ENCODE peak calls at places on chromosomes 2 and 18, in four cellular contexts. M, Q, F and U are unnamed samples.

GRCh38 chr18:13565228-13565627 is 161.1 kb downstream of the FAM210A start:
- DNase-seq in M (no peak), Q (no peak), F (no peak), U (no peak)

GRCh38 chr2:191500566-191501389 is 177.2 kb upstream of the NABP1 start:
- DNase-seq in M (no peak), Q (no peak), F (no peak), U (no peak)

GRCh38 chr2:100641115-100641415 is 78.3 kb downstream of the PDCL3 start:
- DNase-seq in M (no peak), Q (no peak), F (no peak), U (no peak)

GRCh38 chr2:152491139-152491472 is 156.1 kb downstream of the FMNL2 start:
- DNase-seq in M (no peak), Q (no peak), F (no peak), U (no peak)

GRCh38 chr2:232576995-232577394 is 26.5 kb downstream of the EIF4E2 start:
- DNase-seq in M (peak), Q (peak), F (no peak), U (peak)

GRCh38 chr2:201129044-201129505 is 13.1 kb downstream of the CFLAR start:
- DNase-seq in M (no peak), Q (peak), F (no peak), U (peak)

GRCh38 chr18:13465126-13465446 is 246.5 kb downstream of the LDLRAD4 start:
- DNase-seq in M (no peak), Q (no peak), F (no peak), U (no peak)

GRCh38 chr18:44791520-44791919 is 110.8 kb downstream of the SETBP1 start:
- DNase-seq in M (no peak), Q (no peak), F (no peak), U (no peak)

GRCh38 chr2:97965146-97965545 is 30.6 kb downstream of the TMEM131 start:
- DNase-seq in M (no peak), Q (no peak), F (no peak), U (no peak)

GRCh38 chr2:226979004-226979403 is 143.2 kb downstream of the RHBDD1 start:
- DNase-seq in M (no peak), Q (no peak), F (no peak), U (no peak)

GRCh38 chr2:241309684-241310117 is 5.8 kb downstream of the HDLBP start:
- DNase-seq in M (no peak), Q (peak), F (no peak), U (peak)

GRCh38 chr2:127593228-127594115 is 52.5 kb upstream of the GPR17 start:
- DNase-seq in M (no peak), Q (no peak), F (no peak), U (no peak)

GRCh38 chr2:16118611-16119590 is 178.6 kb downstream of the MYCN start:
- DNase-seq in M (no peak), Q (no peak), F (no peak), U (no peak)

GRCh38 chr2:241965931-241966412 is 96.4 kb downstream of the RTP5 start:
- DNase-seq in M (peak), Q (peak), F (no peak), U (peak)

GRCh38 chr2:74715880-74716279 is 61.8 kb downstream of the SEMA4F start:
- DNase-seq in M (no peak), Q (no peak), F (no peak), U (no peak)

GRCh38 chr18:40670991-40671390 is 1284.0 kb upstream of the PIK3C3 start:
- DNase-seq in M (no peak), Q (no peak), F (no peak), U (no peak)

GRCh38 chr2:238848941-238849853 is 1.3 kb downstream of the TWIST2 start:
- DNase-seq in M (no peak), Q (peak), F (no peak), U (peak)

GRCh38 chr2:4553219-4553618 is 849.8 kb downstream of the DCDC2C start:
- DNase-seq in M (no peak), Q (no peak), F (no peak), U (no peak)

GRCh38 chr2:20222769-20223344 is 2.1 kb downstream of the SDC1 start:
- DNase-seq in M (no peak), Q (no peak), F (no peak), U (no peak)

GRCh38 chr2:188695953-188696352 is 278.2 kb upstream of the COL3A1 start:
- DNase-seq in M (no peak), Q (peak), F (no peak), U (peak)

GRCh38 chr18:45412577-45412976 is 202.7 kb upstream of the SLC14A2 start:
- DNase-seq in M (no peak), Q (no peak), F (no peak), U (no peak)

GRCh38 chr18:73848656-73849055 is 299.0 kb downstream of the FBXO15 start:
- DNase-seq in M (peak), Q (peak), F (no peak), U (peak)

GRCh38 chr2:133825778-133826177 is 257.5 kb upstream of the NCKAP5 start:
- DNase-seq in M (no peak), Q (no peak), F (no peak), U (no peak)

GRCh38 chr2:6524678-6525367 is 340.9 kb downstream of the CMPK2 start:
- DNase-seq in M (peak), Q (no peak), F (no peak), U (no peak)

GRCh38 chr2:30662268-30663131 is 144.7 kb downstream of the CAPN13 start:
- DNase-seq in M (peak), Q (peak), F (no peak), U (no peak)

GRCh38 chr2:133600231-133600630 is 32.0 kb upstream of the NCKAP5 start:
- DNase-seq in M (no peak), Q (no peak), F (no peak), U (no peak)

GRCh38 chr2:24920813-24921441 is 890 bp upstream of the ADCY3 start:
- DNase-seq in M (no peak), Q (no peak), F (no peak), U (no peak)

GRCh38 chr2:195477996-195478382 is 179.0 kb upstream of the SLC39A10 start:
- DNase-seq in M (no peak), Q (peak), F (no peak), U (no peak)